ENCODE peak calls at places on chromosomes 6 and 20, in six cellular contexts. Q is hypothalamus; L is amniotic stem cell; M is stimulated activated CD4-positive, alpha-beta T cell treated with anti-CD3 and anti-CD28 coated beads, Interleukin-12 subunit alpha, Interleukin-12 subunit beta, amount 100 ng/mL, for 4 hours; S is activated naive CD4-positive, alpha-beta T cell treated with anti-CD3 and anti-CD28 coated beads, Interleukin-2, amount 10 ng/mL, durations not matched to agents 7 days and 5 days; O is suprapubic skin. X is an unnamed sample.

GRCh38 chr20:4297141-4297826 is 281.9 kb upstream of the RNF24 start:
- DNase-seq in Q (no peak), L (no peak), M (no peak), S (no peak), O (no peak), X (no peak)

GRCh38 chr6:142537612-142538478 is 236.0 kb downstream of the ADGRG6 start:
- DNase-seq in Q (no peak), L (no peak), M (no peak), S (peak; percentile 34), O (no peak), X (no peak)

GRCh38 chr6:156175971-156176421 is 601.2 kb upstream of the ARID1B start:
- DNase-seq in Q (no peak), L (no peak), M (no peak), S (no peak), O (peak; percentile 67), X (no peak)

GRCh38 chr20:2101057-2101934 is at the start of gene STK35:
- DNase-seq in Q (no peak), L (no peak), M (peak; percentile 66), S (peak; percentile 80), O (peak; percentile 88), X (peak; percentile 56)

GRCh38 chr6:102619585-102619984 is 1226.1 kb downstream of the GRIK2 start:
- DNase-seq in Q (no peak), L (peak; percentile 7), M (no peak), S (no peak), O (no peak), X (no peak)

GRCh38 chr6:37906121-37906520 is 86.6 kb downstream of the ZFAND3 start:
- DNase-seq in Q (no peak), L (no peak), M (no peak), S (no peak), O (no peak), X (no peak)

GRCh38 chr6:157260735-157261134 is 62.6 kb downstream of the TMEM242 start:
- DNase-seq in Q (no peak), L (no peak), M (no peak), S (no peak), O (peak; percentile 36), X (no peak)

GRCh38 chr20:50460115-50460607 is 50.0 kb upstream of the PTPN1 start:
- DNase-seq in Q (no peak), L (no peak), M (no peak), S (no peak), O (no peak), X (no peak)

GRCh38 chr6:145546265-145546664 is 189.1 kb downstream of the EPM2A start:
- DNase-seq in Q (no peak), L (no peak), M (no peak), S (no peak), O (no peak), X (no peak)

GRCh38 chr20:20450461-20451027 is 82.6 kb downstream of the INSM1 start:
- DNase-seq in Q (no peak), L (no peak), M (no peak), S (no peak), O (no peak), X (no peak)

GRCh38 chr6:93417421-93417996 is 1.9 kb downstream of the EPHA7 start:
- DNase-seq in Q (no peak), L (no peak), M (no peak), S (no peak), O (no peak), X (no peak)

GRCh38 chr6:15800821-15801617 is 138.2 kb upstream of the DTNBP1 start:
- DNase-seq in Q (no peak), L (no peak), M (no peak), S (no peak), O (no peak), X (no peak)

GRCh38 chr6:101117397-101118185 is 236.5 kb upstream of the ASCC3 start:
- DNase-seq in Q (no peak), L (no peak), M (no peak), S (no peak), O (no peak), X (no peak)

GRCh38 chr20:24577271-24577909 is 108.0 kb downstream of the SYNDIG1 start:
- DNase-seq in Q (no peak), L (no peak), M (no peak), S (no peak), O (no peak), X (no peak)

GRCh38 chr6:138844203-138844602 is 48.3 kb downstream of the ECT2L start:
- DNase-seq in Q (peak; percentile 10), L (no peak), M (no peak), S (no peak), O (no peak), X (no peak)

GRCh38 chr20:63577317-63577894 is 3.4 kb upstream of the HELZ2 start:
- DNase-seq in Q (no peak), L (no peak), M (no peak), S (no peak), O (no peak), X (no peak)

GRCh38 chr6:108562503-108562993 is 1.8 kb downstream of the FOXO3 start:
- DNase-seq in Q (no peak), L (peak; percentile 32), M (no peak), S (no peak), O (peak; percentile 79), X (peak; percentile 71)

GRCh38 chr20:33561981-33562601 is 72.2 kb downstream of the CBFA2T2 start:
- DNase-seq in Q (peak; percentile 19), L (no peak), M (no peak), S (no peak), O (peak; percentile 90), X (no peak)

GRCh38 chr20:4508773-4509172 is 212.9 kb upstream of the PRND start:
- DNase-seq in Q (no peak), L (no peak), M (no peak), S (no peak), O (no peak), X (no peak)

GRCh38 chr6:8674088-8674487 is 238.7 kb upstream of the SLC35B3 start:
- DNase-seq in Q (no peak), L (no peak), M (no peak), S (no peak), O (no peak), X (no peak)

GRCh38 chr6:4698901-4699659 is 77.1 kb upstream of the CDYL start:
- DNase-seq in Q (no peak), L (no peak), M (no peak), S (no peak), O (no peak), X (no peak)

GRCh38 chr6:39910164-39910563 is 24.1 kb downstream of the MOCS1 start:
- DNase-seq in Q (no peak), L (no peak), M (no peak), S (no peak), O (no peak), X (no peak)

GRCh38 chr6:40695114-40695513 is 108.0 kb upstream of the LRFN2 start:
- DNase-seq in Q (no peak), L (no peak), M (no peak), S (no peak), O (no peak), X (no peak)

GRCh38 chr6:36798852-36799251 is 40.4 kb downstream of the CPNE5 start:
- DNase-seq in Q (no peak), L (no peak), M (no peak), S (no peak), O (no peak), X (no peak)

GRCh38 chr6:1836690-1837089 is 227.0 kb downstream of the FOXC1 start:
- DNase-seq in Q (no peak), L (no peak), M (no peak), S (no peak), O (no peak), X (no peak)

GRCh38 chr20:25497586-25498279 is 87.6 kb downstream of the NINL start:
- DNase-seq in Q (no peak), L (no peak), M (no peak), S (no peak), O (no peak), X (no peak)

GRCh38 chr6:14841901-14842421 is 403.9 kb upstream of the JARID2 start:
- DNase-seq in Q (no peak), L (peak; percentile 72), M (no peak), S (no peak), O (peak; percentile 78), X (no peak)

GRCh38 chr20:21437248-21437647 is 39.9 kb upstream of the NKX2-4 start:
- DNase-seq in Q (no peak), L (no peak), M (no peak), S (no peak), O (no peak), X (no peak)

GRCh38 chr6:13920584-13920983 is 4.2 kb upstream of the RNF182 start:
- DNase-seq in Q (no peak), L (no peak), M (no peak), S (no peak), O (no peak), X (no peak)

GRCh38 chr20:51335329-51335841 is 207.1 kb downstream of the NFATC2 start:
- DNase-seq in Q (no peak), L (peak; percentile 94), M (no peak), S (no peak), O (no peak), X (peak; percentile 55)

GRCh38 chr6:21946298-21946783 is 350.5 kb downstream of the PRL start:
- DNase-seq in Q (no peak), L (peak; percentile 46), M (no peak), S (no peak), O (no peak), X (no peak)

GRCh38 chr6:32700391-32701040 is 34.1 kb upstream of the HLA-DQB1 start:
- DNase-seq in Q (no peak), L (peak; percentile 39), M (peak; percentile 13), S (peak; percentile 43), O (no peak), X (peak; percentile 7)

GRCh38 chr6:88266126-88266525 is 100.0 kb upstream of the CNR1 start:
- DNase-seq in Q (no peak), L (no peak), M (no peak), S (no peak), O (no peak), X (no peak)

GRCh38 chr6:122651604-122652003 is 41.4 kb downstream of the PKIB start:
- DNase-seq in Q (no peak), L (no peak), M (no peak), S (no peak), O (no peak), X (no peak)

GRCh38 chr6:140833396-140833795 is 1299.3 kb upstream of the GJE1 start:
- DNase-seq in Q (no peak), L (no peak), M (no peak), S (no peak), O (no peak), X (no peak)

GRCh38 chr20:44785768-44786167 is 24.6 kb downstream of the RIMS4 start:
- DNase-seq in Q (no peak), L (no peak), M (no peak), S (no peak), O (no peak), X (peak; percentile 28)

GRCh38 chr6:44441091-44441855 is 53.8 kb downstream of the CDC5L start:
- DNase-seq in Q (no peak), L (no peak), M (no peak), S (no peak), O (no peak), X (no peak)